ENCODE peak calls at places on chromosomes 7 and 10, in seven cellular contexts. One of them, this sample, is unnamed.

GRCh38 chr7:2820508-2820934 is 23.6 kb downstream of the GNA12 start:
- DNase-seq in amygdala: no peak
- DNase-seq in EH: peak
- DNase-seq in mammary epithelial cell: peak
- DNase-seq in left ventricle myocardium inferior: peak
- DNase-seq in A549: peak
- DNase-seq in A172: peak
- DNase-seq in this sample: peak

GRCh38 chr7:17773289-17773626 is 167.0 kb downstream of the SNX13 start:
- DNase-seq in amygdala: no peak
- DNase-seq in EH: peak
- DNase-seq in mammary epithelial cell: peak
- DNase-seq in left ventricle myocardium inferior: no peak
- DNase-seq in A549: peak
- DNase-seq in A172: peak
- DNase-seq in this sample: peak

GRCh38 chr7:99392659-99393362 is 15.6 kb downstream of the PDAP1 start:
- DNase-seq in amygdala: no peak
- DNase-seq in EH: peak
- DNase-seq in mammary epithelial cell: no peak
- DNase-seq in left ventricle myocardium inferior: peak
- DNase-seq in A549: no peak
- DNase-seq in A172: no peak
- DNase-seq in this sample: no peak

GRCh38 chr10:125823663-125824251 is 411 bp downstream of the BCCIP start:
- DNase-seq in amygdala: no peak
- DNase-seq in EH: peak
- DNase-seq in mammary epithelial cell: peak
- DNase-seq in left ventricle myocardium inferior: no peak
- DNase-seq in A549: no peak
- DNase-seq in A172: no peak
- DNase-seq in this sample: peak

GRCh38 chr10:34655286-34656170 is 159.6 kb downstream of the PARD3 start:
- DNase-seq in amygdala: no peak
- DNase-seq in EH: peak
- DNase-seq in mammary epithelial cell: peak
- DNase-seq in left ventricle myocardium inferior: no peak
- DNase-seq in A549: peak
- DNase-seq in A172: peak
- DNase-seq in this sample: peak

GRCh38 chr7:8982338-8982994 is 549.1 kb downstream of the NXPH1 start:
- DNase-seq in amygdala: no peak
- DNase-seq in EH: no peak
- DNase-seq in mammary epithelial cell: no peak
- DNase-seq in left ventricle myocardium inferior: no peak
- DNase-seq in A549: no peak
- DNase-seq in A172: no peak
- DNase-seq in this sample: no peak

GRCh38 chr7:19016140-19016539 is 101.3 kb downstream of the TWIST1 start:
- DNase-seq in amygdala: no peak
- DNase-seq in EH: peak
- DNase-seq in mammary epithelial cell: peak
- DNase-seq in left ventricle myocardium inferior: no peak
- DNase-seq in A549: no peak
- DNase-seq in A172: peak
- DNase-seq in this sample: no peak

GRCh38 chr7:47350425-47350824 is 231.5 kb downstream of the TNS3 start:
- DNase-seq in amygdala: no peak
- DNase-seq in EH: no peak
- DNase-seq in mammary epithelial cell: no peak
- DNase-seq in left ventricle myocardium inferior: no peak
- DNase-seq in A549: no peak
- DNase-seq in A172: no peak
- DNase-seq in this sample: no peak

GRCh38 chr7:80883188-80884025 is 35.4 kb downstream of the SEMA3C start:
- DNase-seq in amygdala: no peak
- DNase-seq in EH: peak
- DNase-seq in mammary epithelial cell: peak
- DNase-seq in left ventricle myocardium inferior: no peak
- DNase-seq in A549: peak
- DNase-seq in A172: peak
- DNase-seq in this sample: peak

This sample was measured in ACHN.